ENCODE peak calls at places on chromosome 1, in five cellular contexts. K is GM13976, B is type B pancreatic cell, V is OCI-LY7, W is HFFc6. Q is an unnamed sample.

GRCh38 chr1:1348420-1349255 is 580 bp downstream of the DVL1 start:
- DNase-seq in K (no peak), B (no peak), V (no peak), W (no peak), Q (no peak)

GRCh38 chr1:28516518-28516956 is 10.7 kb downstream of the RCC1 start:
- DNase-seq in V (peak; percentile 18), B (no peak), W (peak; percentile 25), K (no peak), Q (no peak)

GRCh38 chr1:32623775-32624174 is 26.6 kb downstream of the ZBTB8OS start:
- DNase-seq in V (no peak), K (no peak), B (no peak), W (no peak), Q (peak; percentile 74)

GRCh38 chr1:185720633-185721272 is 13.4 kb upstream of the HMCN1 start:
- DNase-seq in V (peak; percentile 10), K (no peak), W (peak; percentile 31), B (no peak), Q (no peak)

GRCh38 chr1:42944207-42944928 is 14.3 kb downstream of the SLC2A1 start:
- DNase-seq in K (no peak), B (no peak), V (peak; percentile 56), W (no peak), Q (no peak)

GRCh38 chr1:27003745-27004470 is 8.7 kb downstream of the TENT5B start:
- DNase-seq in V (no peak), W (no peak), K (no peak), B (no peak), Q (no peak)

GRCh38 chr1:18041107-18041506 is 66.5 kb upstream of the IGSF21 start:
- DNase-seq in K (no peak), B (no peak), W (no peak), V (peak; percentile 65), Q (no peak)

GRCh38 chr1:88973520-88974137 is 18.8 kb downstream of the KYAT3 start:
- DNase-seq in K (no peak), B (no peak), V (peak; percentile 54), W (peak; percentile 37), Q (no peak)

GRCh38 chr1:176241385-176242015 is 34.4 kb upstream of the COP1 start:
- DNase-seq in V (no peak), K (no peak), W (peak; percentile 80), B (no peak), Q (peak; percentile 42)

GRCh38 chr1:38586993-38587646 is 272.5 kb downstream of the RRAGC start:
- DNase-seq in W (no peak), B (no peak), V (peak; percentile 42), K (peak; percentile 84), Q (peak; percentile 63)

GRCh38 chr1:234781241-234782056 is 171.5 kb upstream of the IRF2BP2 start:
- DNase-seq in W (no peak), B (peak; percentile 70), V (no peak), K (no peak), Q (peak; percentile 84)

GRCh38 chr1:33088119-33088906 is 7.4 kb downstream of the AZIN2 start:
- DNase-seq in V (peak; percentile 62), K (peak; percentile 4), W (no peak), B (peak; percentile 43), Q (peak; percentile 38)

GRCh38 chr1:100353073-100353801 is 931 bp downstream of the CDC14A start:
- DNase-seq in W (no peak), V (peak; percentile 59), K (peak; percentile 71), B (peak; percentile 68), Q (peak; percentile 72)

GRCh38 chr1:69824932-69825331 is 257.2 kb downstream of the LRRC7 start:
- DNase-seq in K (no peak), W (no peak), V (no peak), B (no peak), Q (no peak)

GRCh38 chr1:36350659-36351171 is 27.3 kb upstream of the EVA1B start:
- DNase-seq in W (peak; percentile 78), V (no peak), B (no peak), K (no peak), Q (peak; percentile 61)

GRCh38 chr1:152497273-152497672 is 13.3 kb upstream of the LCE5A start:
- DNase-seq in V (no peak), K (no peak), W (peak; percentile 4), B (no peak), Q (no peak)

DNA sequence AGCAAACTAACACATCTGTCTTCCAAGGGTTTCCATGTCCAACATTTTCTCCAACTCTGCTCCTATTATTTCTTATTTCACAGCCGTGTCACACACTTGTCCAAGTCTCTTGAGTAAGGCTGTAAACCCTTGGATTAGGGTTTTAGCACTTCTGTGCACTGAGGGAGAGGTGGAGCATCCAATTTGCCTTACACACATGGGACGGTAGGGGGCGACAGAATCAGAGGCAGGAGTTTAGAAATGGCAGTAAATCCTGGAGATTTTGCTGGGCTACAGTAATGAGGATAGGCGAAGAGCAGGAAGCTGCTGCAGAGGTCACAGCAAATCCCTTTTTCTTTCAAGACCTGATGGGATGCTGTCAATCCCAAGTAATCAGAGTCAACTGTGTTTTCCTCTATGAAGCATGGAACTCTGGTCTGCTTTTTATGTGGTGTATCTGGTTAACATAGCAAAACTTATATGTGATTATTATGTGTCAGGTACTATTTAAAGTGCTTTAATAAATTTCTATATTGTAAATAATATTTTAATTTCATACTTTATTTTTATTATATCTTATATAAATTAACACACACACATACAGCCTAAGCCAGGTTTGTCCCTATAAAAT is 15.4 kb upstream of the LCE5A start:
- DNase-seq in K (peak; percentile 60), V (no peak), B (no peak), W (peak; percentile 8), Q (peak; percentile 33)
- TF ChIP-seq CTCF in K (peak; percentile 23), V (no peak), B (no peak), W (peak; percentile 75), Q (no peak)

GRCh38 chr1:20402585-20403422 is 83.2 kb downstream of the CAMK2N1 start:
- DNase-seq in V (no peak), W (no peak), K (no peak), B (no peak), Q (no peak)
- TF ChIP-seq CTCF in V (no peak), W (no peak), K (no peak), B (no peak), Q (no peak)

GRCh38 chr1:63784489-63785390 is 10.9 kb downstream of the ROR1 start:
- DNase-seq in B (no peak), K (no peak), V (no peak), W (no peak), Q (no peak)
- TF ChIP-seq CTCF in B (no peak), K (no peak), V (no peak), W (no peak), Q (no peak)

DNA sequence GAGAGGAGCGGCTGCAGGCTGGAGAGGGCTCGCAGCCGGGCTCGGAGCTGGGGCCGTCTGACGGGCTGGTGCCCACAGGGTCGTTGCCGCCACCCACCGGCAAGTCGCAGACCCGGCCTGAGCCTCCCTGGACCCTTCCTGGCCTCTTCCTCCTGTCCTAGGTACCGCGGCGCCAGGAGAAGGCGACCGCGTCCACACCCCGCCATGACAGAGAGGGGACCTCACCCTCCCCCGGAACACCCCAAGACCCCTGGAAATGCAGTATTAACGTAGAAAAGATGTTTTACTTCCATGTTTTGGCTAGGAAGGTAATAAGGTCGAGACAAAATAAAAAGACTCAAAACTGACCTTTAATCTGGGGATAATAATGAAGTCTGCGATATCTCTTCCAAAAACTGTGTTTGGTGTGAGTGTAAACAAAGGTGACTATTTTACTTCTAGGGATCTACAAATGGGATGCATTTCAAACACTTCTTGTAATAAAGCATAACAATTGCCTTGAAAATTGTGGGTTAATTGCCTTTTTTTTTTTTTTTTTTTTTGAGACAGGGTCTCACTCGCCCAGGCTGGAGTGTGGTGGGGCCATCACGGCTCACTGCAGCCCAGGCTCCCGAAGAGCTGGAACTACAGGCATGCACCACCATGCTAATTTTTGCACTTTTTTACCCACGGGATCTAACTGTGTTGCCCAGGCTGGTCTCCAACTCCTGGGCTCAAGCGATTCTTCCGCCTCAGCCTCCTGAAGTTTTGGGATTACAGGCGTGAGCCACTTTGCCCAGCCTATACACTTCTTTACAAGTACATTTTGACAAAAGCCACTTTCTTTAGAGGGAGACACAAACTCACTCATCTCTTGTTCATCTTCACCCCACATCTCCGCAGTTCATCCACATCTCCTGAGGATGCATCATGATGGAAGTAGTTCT is 838 bp upstream of the RSRP1 start:
- DNase-seq in K (no peak), V (no peak), W (no peak), B (peak; percentile 7), Q (no peak)
- TF ChIP-seq CTCF in K (peak; percentile 23), V (peak; percentile 75), W (peak; percentile 36), B (peak; percentile 44), Q (no peak)

DNA sequence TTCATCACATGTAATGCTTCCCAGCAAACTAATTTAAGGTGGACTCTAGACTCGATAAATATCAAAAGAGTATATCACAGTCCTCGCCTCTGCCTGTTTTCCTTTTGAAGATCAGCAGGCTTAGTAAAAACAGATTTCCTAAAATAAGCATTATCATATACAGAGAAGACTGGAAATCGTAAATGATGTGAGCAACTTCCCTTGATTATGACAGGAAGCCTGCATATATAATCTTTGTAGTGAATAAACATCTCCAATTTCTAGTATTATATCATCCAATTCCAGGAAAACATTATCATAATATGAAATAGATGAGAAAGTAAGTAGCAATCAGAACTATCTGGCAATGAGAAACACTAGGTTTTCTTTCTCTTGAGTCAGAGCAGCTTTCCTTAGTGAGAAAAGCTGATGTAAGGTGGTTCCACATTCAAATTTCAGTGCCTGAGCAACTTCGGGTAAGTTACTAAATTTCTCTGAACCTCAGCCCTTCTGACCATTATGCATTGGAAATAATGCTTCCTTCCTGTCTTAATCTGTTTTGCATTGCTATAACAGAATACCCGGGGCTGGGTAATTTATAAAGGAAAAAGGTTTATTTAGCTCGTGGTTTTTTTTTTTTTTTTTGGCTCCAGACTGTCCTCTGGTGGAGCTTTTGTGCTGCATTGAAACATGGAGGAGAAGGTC is 12.6 kb upstream of the POU2F1 start:
- DNase-seq in K (no peak), W (no peak), V (peak; percentile 28), B (no peak), Q (no peak)
- TF ChIP-seq CTCF in K (no peak), W (peak; percentile 57), V (peak; percentile 69), B (peak; percentile 45), Q (peak; percentile 25)

GRCh38 chr1:212587304-212588136 is 21.0 kb upstream of the ATF3 start:
- DNase-seq in V (no peak), W (no peak), B (no peak), K (no peak), Q (no peak)

GRCh38 chr1:212585210-212585609 is 23.4 kb upstream of the ATF3 start:
- DNase-seq in W (no peak), V (no peak), K (no peak), B (no peak), Q (no peak)

GRCh38 chr1:212589434-212589833 is 19.1 kb upstream of the ATF3 start:
- DNase-seq in B (no peak), V (no peak), K (no peak), W (no peak), Q (no peak)

GRCh38 chr1:212586429-212587303 is 21.9 kb upstream of the ATF3 start:
- DNase-seq in W (no peak), B (no peak), V (no peak), K (peak; percentile 72), Q (no peak)

DNA sequence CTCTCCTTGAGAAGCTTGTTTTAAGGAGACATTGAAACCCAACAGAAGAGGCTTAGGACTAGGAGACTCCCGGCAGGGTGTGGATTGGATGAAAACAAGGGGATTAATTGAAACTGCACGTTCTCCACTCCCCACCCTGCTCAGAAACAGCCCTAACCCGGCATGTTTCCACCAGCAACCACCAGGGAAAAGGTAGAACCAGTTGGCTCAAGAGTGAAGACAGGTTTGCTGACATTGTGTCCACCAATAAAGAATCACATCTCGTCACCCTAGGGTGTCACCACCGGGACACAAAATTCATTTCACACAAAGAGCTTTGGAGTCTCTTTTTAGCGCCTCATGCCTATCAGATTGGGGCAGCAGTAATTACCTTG is 20.4 kb upstream of the ATF3 start:
- DNase-seq in V (no peak), K (no peak), W (no peak), B (no peak), Q (no peak)
- TF ChIP-seq CTCF in V (no peak), K (no peak), W (no peak), B (no peak), Q (no peak)

GRCh38 chr1:156549831-156550230 is 22.5 kb downstream of the IQGAP3 start:
- DNase-seq in W (no peak), B (no peak), K (no peak), V (no peak), Q (no peak)
- TF ChIP-seq CTCF in W (no peak), B (no peak), K (no peak), V (no peak), Q (no peak)